ENCODE peak calls at places on chromosomes 5 and 9, in seven cellular contexts. S is SHP77; A is astrocyte of the hippocampus; E is central memory CD4-positive, alpha-beta T cell; K is T-cell; H is left kidney; C is sigmoid colon. U is an unnamed sample.
A peak's percentile ranks its signal among the peaks of the same experiment; 100 is the strongest.

GRCh38 chr5:96629774-96630173 is 32.4 kb upstream of the CAST start:
- DNase-seq in S (peak; percentile 32), A (peak; percentile 93), E (no peak), K (no peak), H (peak; percentile 42), C (no peak), U (peak; percentile 91)

GRCh38 chr5:159883522-159883950 is 32.7 kb upstream of the ADRA1B start:
- DNase-seq in S (no peak), A (no peak), E (no peak), K (no peak), H (no peak), C (no peak), U (peak; percentile 94)

GRCh38 chr5:134142806-134143205 is 28.3 kb downstream of the TCF7 start:
- DNase-seq in S (no peak), A (no peak), E (no peak), K (no peak), H (no peak), C (peak; percentile 46), U (no peak)

GRCh38 chr5:42640835-42641234 is 115.8 kb upstream of the CCDC152 start:
- DNase-seq in S (no peak), A (no peak), E (no peak), K (no peak), H (no peak), C (no peak), U (no peak)

GRCh38 chr5:170429014-170429413 is 39.8 kb upstream of the KCNMB1 start:
- DNase-seq in S (no peak), A (no peak), E (no peak), K (no peak), H (peak; percentile 50), C (no peak), U (no peak)

GRCh38 chr9:134045841-134046544 is 20.7 kb downstream of the BRD3OS start:
- DNase-seq in S (no peak), A (no peak), E (no peak), K (no peak), H (no peak), C (no peak), U (no peak)

GRCh38 chr5:171475551-171476035 is 56.1 kb downstream of the FGF18 start:
- DNase-seq in S (no peak), A (no peak), E (no peak), K (no peak), H (no peak), C (no peak), U (no peak)

GRCh38 chr9:122158202-122158601 is 1.4 kb downstream of the NDUFA8 start:
- DNase-seq in S (peak; percentile 64), A (peak; percentile 41), E (no peak), K (peak; percentile 18), H (peak; percentile 60), C (no peak), U (peak; percentile 59)

GRCh38 chr5:93789173-93790070 is 48.0 kb upstream of the POU5F2 start:
- DNase-seq in S (no peak), A (peak; percentile 57), E (no peak), K (no peak), H (no peak), C (no peak), U (peak; percentile 86)

GRCh38 chr9:78559449-78559885 is 262.5 kb downstream of the PSAT1 start:
- DNase-seq in S (no peak), A (peak; percentile 31), E (no peak), K (no peak), H (no peak), C (no peak), U (peak; percentile 68)

GRCh38 chr9:88737031-88737430 is 202.1 kb downstream of the NXNL2 start:
- DNase-seq in S (no peak), A (no peak), E (no peak), K (no peak), H (no peak), C (no peak), U (peak; percentile 32)

GRCh38 chr9:136597965-136598364 is 52.1 kb upstream of the NOTCH1 start:
- DNase-seq in S (no peak), A (no peak), E (no peak), K (no peak), H (no peak), C (no peak), U (no peak)

U was measured in HCEC 1CT.